ENCODE peak calls at places on chromosomes 7 and 10, in five cellular contexts. S, V, C, D and I are unnamed samples.

GRCh38 chr7:146375155-146375554 is 258.6 kb downstream of the CNTNAP2 start:
- DNase-seq in S (no peak), D (no peak), C (no peak), V (no peak), I (no peak)

GRCh38 chr10:129056734-129057689 is 410.0 kb upstream of the MGMT start:
- DNase-seq in V (no peak), C (no peak), S (no peak), D (no peak), I (no peak)

GRCh38 chr7:110964770-110965169 is 126.2 kb upstream of the LRRN3 start:
- DNase-seq in D (no peak), V (no peak), S (no peak), C (no peak), I (no peak)

GRCh38 chr7:100166317-100166940 is 2.0 kb downstream of the GAL3ST4 start:
- DNase-seq in C (no peak), V (no peak), D (no peak), S (peak), I (no peak)

GRCh38 chr7:21191317-21192073 is 236.4 kb upstream of the SP4 start:
- DNase-seq in C (no peak), V (no peak), S (no peak), D (no peak), I (no peak)

GRCh38 chr10:130863044-130863443 is 448.5 kb downstream of the TCERG1L start:
- DNase-seq in C (no peak), V (no peak), S (no peak), D (no peak), I (no peak)

GRCh38 chr7:132742152-132742551 is 165.9 kb upstream of the PLXNA4 start:
- DNase-seq in S (no peak), C (no peak), V (peak), D (peak), I (no peak)

GRCh38 chr10:69124558-69125121 is 662 bp downstream of the VPS26A start:
- DNase-seq in D (peak), V (peak), C (peak), S (peak), I (peak)

GRCh38 chr10:51180141-51180540 is 105.9 kb downstream of the PRKG1 start:
- DNase-seq in C (no peak), V (no peak), S (no peak), D (no peak), I (no peak)

GRCh38 chr10:11476035-11476434 is 135.4 kb downstream of the USP6NL start:
- DNase-seq in C (no peak), V (no peak), S (no peak), D (no peak), I (no peak)

GRCh38 chr7:141462958-141463357 is 88.3 kb upstream of the AGK start:
- DNase-seq in C (no peak), V (no peak), D (no peak), S (no peak), I (no peak)

GRCh38 chr7:27419581-27420177 is 177.1 kb downstream of the EVX1 start:
- DNase-seq in D (no peak), C (no peak), S (no peak), V (peak), I (no peak)

GRCh38 chr10:22630229-22631174 is 83.9 kb downstream of the PIP4K2A start:
- DNase-seq in D (no peak), S (peak), C (no peak), V (no peak), I (no peak)

GRCh38 chr7:50389961-50390360 is 60.2 kb downstream of the FIGNL1 start:
- DNase-seq in C (no peak), D (no peak), S (no peak), V (no peak), I (no peak)

GRCh38 chr10:18582803-18583202 is 68.6 kb downstream of the NSUN6 start:
- DNase-seq in S (peak), C (no peak), D (no peak), V (no peak), I (no peak)

GRCh38 chr10:30433286-30433778 is 652 bp upstream of the MAP3K8 start:
- DNase-seq in C (peak), V (peak), D (peak), S (peak), I (peak)

GRCh38 chr10:70331160-70331485 is 47.3 kb upstream of the NPFFR1 start:
- DNase-seq in D (no peak), S (no peak), C (no peak), V (no peak), I (no peak)
- TF ChIP-seq CTCF in D (no peak), S (no peak), C (no peak), V (no peak), I (no peak)

GRCh38 chr7:98879989-98880337 is 1.6 kb downstream of the TRRAP start:
- DNase-seq in D (no peak), V (no peak), C (no peak), S (no peak), I (no peak)

GRCh38 chr7:98878365-98879197 is at the start of gene TRRAP:
- DNase-seq in V (peak), C (peak), S (peak), D (peak), I (peak)

GRCh38 chr7:98880485-98880884 is 2.2 kb downstream of the TRRAP start:
- DNase-seq in S (no peak), V (no peak), C (no peak), D (no peak), I (no peak)

GRCh38 chr7:98877692-98878364 is 504 bp upstream of the TRRAP start:
- DNase-seq in V (no peak), C (no peak), D (peak), S (no peak), I (no peak)

DNA sequence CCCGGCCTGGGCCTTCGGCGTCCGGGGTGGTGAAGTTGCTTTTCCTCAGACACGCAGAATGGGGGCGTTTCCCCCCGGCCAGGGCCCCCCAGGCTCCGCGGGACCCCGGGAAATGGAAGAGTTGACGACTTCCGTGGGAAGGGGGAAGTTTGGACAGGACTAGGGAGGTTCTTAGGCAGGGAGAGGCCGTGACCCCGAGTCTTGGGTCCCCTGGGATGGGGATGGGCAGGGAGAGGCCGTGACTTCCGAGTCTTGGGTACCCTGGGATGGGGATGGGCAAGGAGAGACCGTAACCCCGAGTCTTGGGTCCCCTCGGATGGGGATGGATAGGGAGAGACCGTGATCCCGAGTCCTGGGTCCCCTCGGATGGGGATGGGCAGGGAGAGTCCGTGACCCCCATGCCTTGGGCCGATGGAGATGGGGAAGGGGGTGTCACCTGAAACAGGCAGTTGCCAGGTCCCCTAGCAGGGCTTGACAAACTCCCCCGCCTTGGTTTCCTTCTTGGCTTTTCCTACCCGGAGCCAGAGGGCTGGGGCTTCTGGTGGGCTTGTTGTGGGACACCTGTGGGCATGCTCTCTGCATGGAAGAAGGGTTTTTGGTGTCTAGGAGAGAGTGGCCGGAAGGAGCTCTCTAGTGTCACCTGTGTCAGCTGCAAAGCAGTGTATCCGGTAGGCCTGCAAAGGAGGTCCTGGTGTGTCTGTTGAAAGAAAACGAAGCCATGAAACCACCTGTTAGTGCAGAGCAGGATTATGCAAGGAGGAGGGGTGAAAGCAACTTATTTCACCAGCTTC is 1.1 kb downstream of the TRRAP start:
- DNase-seq in S (peak), C (no peak), D (peak), V (peak), I (no peak)
- TF ChIP-seq CTCF in S (peak), C (peak), D (no peak), V (no peak), I (peak)

DNA sequence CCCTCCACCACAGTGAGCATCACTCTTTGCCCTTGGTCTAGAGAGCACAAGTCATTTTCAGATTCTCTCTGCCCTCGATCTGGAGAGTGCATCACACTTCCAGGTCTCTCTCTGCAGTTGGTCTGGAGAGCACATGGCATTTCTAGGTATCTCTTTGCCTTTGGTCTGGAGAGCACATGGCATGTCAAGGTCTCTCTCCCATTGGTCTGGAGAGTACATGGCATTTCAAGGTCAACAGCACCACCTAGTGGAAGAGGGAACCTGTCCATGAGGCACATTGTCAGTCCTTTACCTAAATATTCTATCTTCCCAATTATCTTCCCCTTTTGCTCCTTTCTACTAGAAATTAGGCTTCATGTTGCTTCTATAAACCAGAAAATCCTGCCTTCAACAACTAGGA is 1139.4 kb downstream of the XPNPEP1 start:
- DNase-seq in V (peak), D (no peak), C (no peak), S (peak), I (peak)
- TF ChIP-seq CTCF in V (no peak), D (no peak), C (no peak), S (peak), I (peak)

GRCh38 chr7:25647872-25648271 is 419.6 kb upstream of the NPVF start:
- DNase-seq in C (no peak), S (no peak), D (no peak), V (no peak), I (no peak)
- TF ChIP-seq CTCF in C (no peak), S (no peak), D (no peak), V (no peak), I (no peak)

GRCh38 chr7:77420438-77420837 is 4.3 kb upstream of the GSAP start:
- DNase-seq in D (no peak), C (no peak), S (no peak), V (no peak), I (no peak)
- TF ChIP-seq CTCF in D (no peak), C (no peak), S (no peak), V (no peak), I (no peak)

DNA sequence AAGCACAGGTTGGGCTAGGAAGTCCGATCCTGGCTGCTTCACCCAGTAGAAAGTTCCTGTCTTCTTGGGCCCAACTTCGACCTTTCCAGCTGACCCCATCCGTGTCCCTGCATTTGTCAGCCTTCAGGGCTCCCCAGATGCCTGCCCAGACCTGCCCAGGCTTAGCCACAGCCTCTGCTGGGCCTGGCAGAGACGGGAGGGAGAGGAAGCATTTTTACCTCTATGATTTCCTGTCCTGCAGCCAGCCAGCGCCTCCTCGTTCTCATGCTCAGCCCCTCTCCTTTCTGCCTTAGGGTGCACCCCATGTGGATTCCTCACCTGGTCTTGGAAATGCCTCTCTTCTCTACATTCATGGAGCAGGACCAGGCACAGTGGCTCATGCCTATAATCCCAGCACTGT is 3.7 kb downstream of the METTL27 start:
- DNase-seq in V (no peak), D (no peak), S (no peak), C (no peak), I (no peak)
- TF ChIP-seq CTCF in V (no peak), D (no peak), S (no peak), C (no peak), I (no peak)

GRCh38 chr10:73910401-73910763 is 550 bp upstream of the PLAU start:
- DNase-seq in S (peak), V (peak), C (no peak), D (no peak), I (peak)
- TF ChIP-seq CTCF in S (peak), V (no peak), C (no peak), D (no peak), I (no peak)